ENCODE peak calls at places on chromosome 14, in six cellular contexts. E, R, V, O, B and S are unnamed samples.

GRCh38 chr14:68216957-68217356 is 397.4 kb downstream of the RAD51B start:
- DNase-seq in E (no peak), R (no peak), V (no peak), O (no peak), B (no peak), S (no peak)

GRCh38 chr14:104278214-104278534 is 139.8 kb downstream of the KIF26A start:
- DNase-seq in E (no peak), R (no peak), V (no peak), O (no peak), B (no peak), S (no peak)

GRCh38 chr14:73634333-73634833 is 10.4 kb upstream of the DNAL1 start:
- DNase-seq in E (peak), R (no peak), V (peak), O (no peak), B (no peak), S (no peak)

GRCh38 chr14:77988966-77989365 is 181.2 kb upstream of the NRXN3 start:
- DNase-seq in E (no peak), R (no peak), V (peak), O (no peak), B (peak), S (peak)

GRCh38 chr14:64193821-64194220 is 100.3 kb downstream of the ESR2 start:
- DNase-seq in E (peak), R (no peak), V (no peak), O (no peak), B (no peak), S (no peak)

GRCh38 chr14:47300801-47301200 is 374.6 kb downstream of the MDGA2 start:
- DNase-seq in E (no peak), R (no peak), V (no peak), O (no peak), B (no peak), S (no peak)

GRCh38 chr14:77092676-77093075 is 5.4 kb upstream of the CIPC start:
- DNase-seq in E (no peak), R (no peak), V (no peak), O (no peak), B (no peak), S (no peak)

GRCh38 chr14:20458031-20458789 is 3.0 kb downstream of the PIP4P1 start:
- DNase-seq in E (no peak), R (no peak), V (no peak), O (no peak), B (no peak), S (no peak)

GRCh38 chr14:54356172-54356571 is 40.6 kb upstream of the CDKN3 start:
- DNase-seq in E (no peak), R (no peak), V (no peak), O (peak), B (peak), S (peak)

GRCh38 chr14:52481864-52482263 is 70.4 kb downstream of the TXNDC16 start:
- DNase-seq in E (no peak), R (no peak), V (no peak), O (no peak), B (no peak), S (no peak)

GRCh38 chr14:102930138-102930752 is 7.8 kb downstream of the AMN start:
- DNase-seq in E (no peak), R (no peak), V (no peak), O (no peak), B (no peak), S (no peak)

GRCh38 chr14:57737598-57737997 is 128.3 kb downstream of the SLC35F4 start:
- DNase-seq in E (no peak), R (no peak), V (no peak), O (no peak), B (no peak), S (no peak)

GRCh38 chr14:26867171-26867757 is 269.4 kb upstream of the NOVA1 start:
- DNase-seq in E (peak), R (no peak), V (peak), O (no peak), B (no peak), S (peak)

GRCh38 chr14:76752744-76753143 is 8.5 kb upstream of the VASH1 start:
- DNase-seq in E (no peak), R (no peak), V (no peak), O (no peak), B (no peak), S (no peak)

GRCh38 chr14:56224179-56224578 is 106.0 kb downstream of the PELI2 start:
- DNase-seq in E (no peak), R (no peak), V (no peak), O (no peak), B (no peak), S (peak)

GRCh38 chr14:103551338-103551762 is 11.1 kb downstream of the BAG5 start:
- DNase-seq in E (peak), R (no peak), V (no peak), O (no peak), B (no peak), S (no peak)

GRCh38 chr14:103136388-103137271 is 13.4 kb downstream of the TNFAIP2 start:
- DNase-seq in E (no peak), R (no peak), V (peak), O (peak), B (peak), S (peak)

GRCh38 chr14:71169861-71170260 is 262.6 kb downstream of the PCNX1 start:
- DNase-seq in E (no peak), R (no peak), V (no peak), O (no peak), B (no peak), S (no peak)

GRCh38 chr14:81302613-81303012 is 81.9 kb upstream of the GTF2A1 start:
- DNase-seq in E (no peak), R (no peak), V (no peak), O (no peak), B (no peak), S (no peak)

GRCh38 chr14:54603362-54603761 is 36.4 kb downstream of the SAMD4A start:
- DNase-seq in E (no peak), R (no peak), V (peak), O (peak), B (peak), S (peak)

GRCh38 chr14:65472189-65472588 is 59.7 kb downstream of the FUT8 start:
- DNase-seq in E (no peak), R (no peak), V (no peak), O (no peak), B (no peak), S (no peak)

GRCh38 chr14:55689971-55690871 is 110.2 kb downstream of the KTN1 start:
- DNase-seq in E (no peak), R (no peak), V (no peak), O (no peak), B (no peak), S (no peak)

GRCh38 chr14:56554301-56554700 is 25.3 kb upstream of the TMEM260 start:
- DNase-seq in E (no peak), R (no peak), V (no peak), O (no peak), B (no peak), S (no peak)